ENCODE peak calls at places on chromosomes 12 and 14, in nine cellular contexts. L is activated CD4-positive, alpha-beta T cell treated with anti-CD3 and anti-CD28 coated beads, Interleukin-2, amount 50 U/mL, for 1 hour; Y is GM10248; Z is NCI-H446; S is bronchial epithelial cell; I is fibroblast of lung; N is stromal cell of bone marrow; P is HCT116; D is stimulated activated CD4-positive, alpha-beta T cell treated with anti-CD3 and anti-CD28 coated beads, Interleukin-12 subunit alpha, Interleukin-12 subunit beta, amount 100 ng/mL, for 48 hours. G is an unnamed sample.

GRCh38 chr14:34072921-34073320 is 122.0 kb upstream of the EGLN3 start:
- DNase-seq in L (no peak), S (no peak), D (no peak), Z (no peak), N (no peak), Y (no peak), P (no peak), I (no peak), G (no peak)

GRCh38 chr14:100554082-100554677 is 33.0 kb downstream of the BEGAIN start:
- DNase-seq in D (no peak), N (no peak), S (peak; percentile 40), P (no peak), Z (no peak), I (no peak), Y (no peak), L (no peak), G (peak; percentile 82)

GRCh38 chr12:65536876-65537661 is 258.6 kb downstream of the MSRB3 start:
- DNase-seq in S (peak; percentile 100), I (peak; percentile 100), L (no peak), Y (no peak), N (peak; percentile 99), D (no peak), Z (no peak), P (peak; percentile 100), G (peak; percentile 98)

GRCh38 chr14:69685716-69686115 is 74.3 kb downstream of the SUSD6 start:
- DNase-seq in Z (peak; percentile 48), P (no peak), L (peak; percentile 20), I (peak; percentile 77), Y (no peak), S (peak; percentile 75), D (no peak), N (no peak), G (peak; percentile 66)

GRCh38 chr12:14769837-14770494 is 33.3 kb downstream of the WBP11 start:
- DNase-seq in Y (peak; percentile 74), D (peak; percentile 85), I (peak; percentile 74), N (peak; percentile 41), L (peak; percentile 86), Z (no peak), S (peak; percentile 73), P (peak; percentile 56), G (peak; percentile 90)

GRCh38 chr12:45637706-45638105 is 91.8 kb upstream of the ARID2 start:
- DNase-seq in Z (no peak), D (no peak), P (no peak), S (peak; percentile 90), N (no peak), L (no peak), I (peak; percentile 75), Y (no peak), G (peak; percentile 26)

GRCh38 chr12:121791671-121792496 is 1.6 kb downstream of the RHOF start:
- DNase-seq in Z (no peak), I (no peak), L (no peak), P (no peak), N (no peak), S (no peak), Y (no peak), D (no peak), G (no peak)

GRCh38 chr14:52044791-52045522 is 23.9 kb downstream of the NID2 start:
- DNase-seq in P (no peak), Z (no peak), L (no peak), S (peak; percentile 87), I (peak; percentile 96), D (no peak), Y (no peak), N (peak; percentile 87), G (peak; percentile 97)

GRCh38 chr12:127052491-127053232 is 1214.3 kb upstream of the TMEM132C start:
- DNase-seq in S (peak; percentile 85), P (peak; percentile 94), Z (no peak), I (peak; percentile 78), N (peak; percentile 41), D (no peak), L (no peak), Y (no peak), G (peak; percentile 92)

GRCh38 chr14:56549721-56550120 is 29.9 kb upstream of the TMEM260 start:
- DNase-seq in D (no peak), P (no peak), Y (no peak), N (no peak), I (no peak), L (no peak), S (no peak), Z (no peak), G (no peak)

GRCh38 chr12:3275171-3276041 is 198.2 kb downstream of the TSPAN9 start:
- DNase-seq in D (peak; percentile 63), Y (peak; percentile 87), N (peak; percentile 34), I (peak; percentile 56), Z (peak; percentile 63), P (peak; percentile 24), L (peak; percentile 68), S (peak; percentile 31), G (peak; percentile 81)

GRCh38 chr14:73721101-73721821 is 7.1 kb upstream of the PNMA1 start:
- DNase-seq in P (no peak), Z (no peak), I (no peak), D (no peak), L (no peak), S (no peak), Y (no peak), N (no peak), G (no peak)

GRCh38 chr14:104973215-104974145 is 4.7 kb downstream of the AHNAK2 start:
- DNase-seq in D (no peak), N (peak; percentile 94), Y (no peak), Z (peak; percentile 41), I (peak; percentile 97), P (peak; percentile 98), L (no peak), S (peak; percentile 97), G (peak; percentile 100)

GRCh38 chr14:91067186-91067585 is 6.7 kb upstream of the RPS6KA5 start:
- DNase-seq in P (no peak), S (no peak), Z (no peak), D (no peak), L (peak; percentile 17), N (no peak), I (no peak), Y (no peak), G (no peak)

GRCh38 chr14:104871145-104871655 is 6.1 kb downstream of the CEP170B start:
- DNase-seq in P (no peak), L (no peak), I (no peak), S (no peak), Y (no peak), Z (no peak), D (no peak), N (no peak), G (no peak)

GRCh38 chr14:94342334-94342934 is 19.3 kb upstream of the SERPINA6 start:
- DNase-seq in Z (peak; percentile 85), D (no peak), S (peak; percentile 100), N (peak; percentile 100), I (peak; percentile 100), Y (no peak), L (no peak), P (peak; percentile 95), G (peak; percentile 100)

GRCh38 chr12:94994312-94994711 is 9.2 kb downstream of the NDUFA12 start:
- DNase-seq in N (peak; percentile 21), L (no peak), P (peak; percentile 43), I (peak; percentile 85), D (no peak), Y (no peak), Z (no peak), S (peak; percentile 79), G (peak; percentile 67)

GRCh38 chr12:103583008-103583407 is 4.1 kb upstream of the STAB2 start:
- DNase-seq in D (no peak), P (no peak), N (no peak), Y (no peak), Z (no peak), L (no peak), I (no peak), S (peak; percentile 66), G (no peak)

GRCh38 chr12:3962661-3963483 is 89.7 kb upstream of the PARP11 start:
- DNase-seq in I (no peak), L (peak; percentile 77), Z (no peak), N (no peak), D (peak; percentile 43), S (peak; percentile 32), Y (no peak), P (no peak), G (no peak)

GRCh38 chr12:91492648-91493047 is 310.0 kb upstream of the DCN start:
- DNase-seq in Z (no peak), S (no peak), I (no peak), D (no peak), Y (no peak), P (no peak), N (no peak), L (no peak), G (no peak)

GRCh38 chr12:14775652-14776020 is 27.6 kb downstream of the WBP11 start:
- DNase-seq in L (no peak), D (no peak), N (peak; percentile 47), Y (no peak), I (peak; percentile 37), P (no peak), S (peak; percentile 73), Z (no peak), G (peak; percentile 80)

GRCh38 chr12:89994901-89995300 is 286.3 kb upstream of the ATP2B1 start:
- DNase-seq in I (no peak), L (no peak), Y (no peak), S (no peak), N (no peak), P (no peak), Z (no peak), D (no peak), G (no peak)

GRCh38 chr12:108890208-108890607 is 10.3 kb downstream of the DAO start:
- DNase-seq in N (no peak), P (no peak), Z (no peak), S (no peak), Y (no peak), I (no peak), D (no peak), L (no peak), G (peak; percentile 12)

GRCh38 chr12:339557-340195 is 49.4 kb downstream of the KDM5A start:
- DNase-seq in S (no peak), Z (no peak), L (no peak), D (no peak), I (no peak), Y (no peak), N (no peak), P (no peak), G (no peak)

GRCh38 chr14:34090451-34090850 is 139.6 kb upstream of the EGLN3 start:
- DNase-seq in Z (no peak), P (no peak), I (no peak), L (no peak), S (no peak), Y (no peak), N (no peak), D (no peak), G (no peak)

GRCh38 chr14:63045234-63045611 is at the start of gene KCNH5:
- DNase-seq in L (no peak), S (peak; percentile 12), Y (peak; percentile 25), P (no peak), N (no peak), Z (no peak), I (peak; percentile 60), D (no peak), G (peak; percentile 47)

GRCh38 chr12:47017901-47018479 is 61.4 kb upstream of the PCED1B start:
- DNase-seq in I (peak; percentile 71), Y (no peak), N (no peak), L (no peak), P (no peak), S (peak; percentile 85), D (no peak), Z (no peak), G (peak; percentile 67)